ENCODE peak calls at places on chromosomes 5 and 9, in ten cellular contexts. One of them, this sample, is unnamed.

GRCh38 chr5:111667128-111667756 is 89.8 kb downstream of the NREP start:
- DNase-seq in AG10803: no peak
- DNase-seq in T-helper 9 cell: no peak
- DNase-seq in HCT116: no peak
- DNase-seq in HTR-8/SVneo: no peak
- DNase-seq in mucosa of gallbladder: no peak
- DNase-seq in IMR-90: no peak
- DNase-seq in effector memory CD4-positive, alpha-beta T cell: no peak
- DNase-seq in foreskin keratinocyte: no peak
- DNase-seq in OCI-LY7: no peak
- DNase-seq in this sample: no peak

GRCh38 chr5:40406426-40407211 is 273.1 kb upstream of the PTGER4 start:
- DNase-seq in AG10803: no peak
- DNase-seq in IMR-90: no peak
- DNase-seq in effector memory CD4-positive, alpha-beta T cell: no peak
- DNase-seq in mucosa of gallbladder: no peak
- DNase-seq in HCT116: no peak
- DNase-seq in foreskin keratinocyte: no peak
- DNase-seq in T-helper 9 cell: no peak
- DNase-seq in HTR-8/SVneo: no peak
- DNase-seq in OCI-LY7: peak; percentile 2
- DNase-seq in this sample: no peak

GRCh38 chr5:103621548-103621930 is 59.0 kb upstream of the NUDT12 start:
- DNase-seq in foreskin keratinocyte: no peak
- DNase-seq in HCT116: no peak
- DNase-seq in effector memory CD4-positive, alpha-beta T cell: no peak
- DNase-seq in mucosa of gallbladder: no peak
- DNase-seq in T-helper 9 cell: no peak
- DNase-seq in OCI-LY7: no peak
- DNase-seq in HTR-8/SVneo: no peak
- DNase-seq in IMR-90: no peak
- DNase-seq in AG10803: no peak
- DNase-seq in this sample: no peak

GRCh38 chr5:57825026-57825683 is 342.5 kb upstream of the ACTBL2 start:
- DNase-seq in HTR-8/SVneo: peak; percentile 54
- DNase-seq in mucosa of gallbladder: no peak
- DNase-seq in effector memory CD4-positive, alpha-beta T cell: no peak
- DNase-seq in AG10803: peak; percentile 93
- DNase-seq in foreskin keratinocyte: peak; percentile 99
- DNase-seq in IMR-90: peak; percentile 88
- DNase-seq in HCT116: no peak
- DNase-seq in OCI-LY7: no peak
- DNase-seq in T-helper 9 cell: no peak
- DNase-seq in this sample: no peak

GRCh38 chr5:145484195-145484594 is 350.9 kb downstream of the PRELID2 start:
- DNase-seq in effector memory CD4-positive, alpha-beta T cell: no peak
- DNase-seq in HTR-8/SVneo: peak; percentile 15
- DNase-seq in mucosa of gallbladder: no peak
- DNase-seq in HCT116: peak; percentile 78
- DNase-seq in T-helper 9 cell: no peak
- DNase-seq in IMR-90: peak; percentile 92
- DNase-seq in OCI-LY7: no peak
- DNase-seq in foreskin keratinocyte: peak; percentile 74
- DNase-seq in AG10803: peak; percentile 65
- DNase-seq in this sample: no peak

GRCh38 chr9:129221233-129221632 is 43.2 kb upstream of the IER5L start:
- DNase-seq in effector memory CD4-positive, alpha-beta T cell: no peak
- DNase-seq in OCI-LY7: peak; percentile 72
- DNase-seq in HTR-8/SVneo: no peak
- DNase-seq in HCT116: no peak
- DNase-seq in AG10803: no peak
- DNase-seq in T-helper 9 cell: no peak
- DNase-seq in foreskin keratinocyte: no peak
- DNase-seq in mucosa of gallbladder: no peak
- DNase-seq in IMR-90: no peak
- DNase-seq in this sample: no peak

GRCh38 chr5:32147236-32147635 is 26.9 kb downstream of the GOLPH3 start:
- DNase-seq in OCI-LY7: no peak
- DNase-seq in HCT116: no peak
- DNase-seq in T-helper 9 cell: no peak
- DNase-seq in mucosa of gallbladder: no peak
- DNase-seq in AG10803: peak; percentile 42
- DNase-seq in effector memory CD4-positive, alpha-beta T cell: no peak
- DNase-seq in IMR-90: no peak
- DNase-seq in foreskin keratinocyte: no peak
- DNase-seq in HTR-8/SVneo: no peak
- DNase-seq in this sample: no peak

GRCh38 chr5:53782620-53783019 is 222.2 kb downstream of the NDUFS4 start:
- DNase-seq in HTR-8/SVneo: no peak
- DNase-seq in foreskin keratinocyte: peak; percentile 71
- DNase-seq in HCT116: no peak
- DNase-seq in effector memory CD4-positive, alpha-beta T cell: no peak
- DNase-seq in AG10803: no peak
- DNase-seq in T-helper 9 cell: no peak
- DNase-seq in OCI-LY7: no peak
- DNase-seq in mucosa of gallbladder: no peak
- DNase-seq in IMR-90: peak; percentile 43
- DNase-seq in this sample: no peak

GRCh38 chr9:93346240-93347112 is 105.0 kb upstream of the FAM120A start:
- DNase-seq in effector memory CD4-positive, alpha-beta T cell: no peak
- DNase-seq in IMR-90: no peak
- DNase-seq in OCI-LY7: no peak
- DNase-seq in AG10803: no peak
- DNase-seq in HTR-8/SVneo: no peak
- DNase-seq in mucosa of gallbladder: no peak
- DNase-seq in T-helper 9 cell: no peak
- DNase-seq in foreskin keratinocyte: no peak
- DNase-seq in HCT116: no peak
- DNase-seq in this sample: no peak

GRCh38 chr5:54601393-54601792 is 83.8 kb downstream of the SNX18 start:
- DNase-seq in T-helper 9 cell: no peak
- DNase-seq in mucosa of gallbladder: no peak
- DNase-seq in effector memory CD4-positive, alpha-beta T cell: no peak
- DNase-seq in HCT116: no peak
- DNase-seq in HTR-8/SVneo: no peak
- DNase-seq in foreskin keratinocyte: peak; percentile 16
- DNase-seq in OCI-LY7: no peak
- DNase-seq in IMR-90: no peak
- DNase-seq in AG10803: no peak
- DNase-seq in this sample: no peak

GRCh38 chr5:636951-637350 is 24.8 kb downstream of the CEP72 start:
- DNase-seq in OCI-LY7: no peak
- DNase-seq in mucosa of gallbladder: peak; percentile 8
- DNase-seq in IMR-90: no peak
- DNase-seq in effector memory CD4-positive, alpha-beta T cell: no peak
- DNase-seq in T-helper 9 cell: no peak
- DNase-seq in AG10803: no peak
- DNase-seq in HCT116: no peak
- DNase-seq in foreskin keratinocyte: no peak
- DNase-seq in HTR-8/SVneo: no peak
- DNase-seq in this sample: no peak

GRCh38 chr9:138052635-138053320 is 175.2 kb downstream of the CACNA1B start:
- DNase-seq in effector memory CD4-positive, alpha-beta T cell: no peak
- DNase-seq in T-helper 9 cell: no peak
- DNase-seq in foreskin keratinocyte: no peak
- DNase-seq in AG10803: no peak
- DNase-seq in IMR-90: no peak
- DNase-seq in HTR-8/SVneo: no peak
- DNase-seq in mucosa of gallbladder: no peak
- DNase-seq in OCI-LY7: no peak
- DNase-seq in HCT116: no peak
- DNase-seq in this sample: no peak

GRCh38 chr5:61732796-61733195 is 400.7 kb downstream of the ZSWIM6 start:
- DNase-seq in HTR-8/SVneo: no peak
- DNase-seq in OCI-LY7: no peak
- DNase-seq in T-helper 9 cell: no peak
- DNase-seq in AG10803: no peak
- DNase-seq in foreskin keratinocyte: no peak
- DNase-seq in mucosa of gallbladder: no peak
- DNase-seq in HCT116: no peak
- DNase-seq in effector memory CD4-positive, alpha-beta T cell: no peak
- DNase-seq in IMR-90: no peak
- DNase-seq in this sample: no peak

GRCh38 chr5:36442796-36443195 is 141.1 kb upstream of the RANBP3L start:
- DNase-seq in mucosa of gallbladder: no peak
- DNase-seq in foreskin keratinocyte: peak; percentile 86
- DNase-seq in HCT116: no peak
- DNase-seq in AG10803: peak; percentile 29
- DNase-seq in OCI-LY7: no peak
- DNase-seq in T-helper 9 cell: no peak
- DNase-seq in effector memory CD4-positive, alpha-beta T cell: no peak
- DNase-seq in IMR-90: peak; percentile 37
- DNase-seq in HTR-8/SVneo: no peak
- DNase-seq in this sample: no peak

GRCh38 chr5:474826-475661 is 32.1 kb downstream of the EXOC3 start:
- DNase-seq in effector memory CD4-positive, alpha-beta T cell: no peak
- DNase-seq in mucosa of gallbladder: no peak
- DNase-seq in HTR-8/SVneo: no peak
- DNase-seq in IMR-90: peak; percentile 9
- DNase-seq in AG10803: peak; percentile 9
- DNase-seq in T-helper 9 cell: no peak
- DNase-seq in OCI-LY7: no peak
- DNase-seq in foreskin keratinocyte: peak; percentile 16
- DNase-seq in HCT116: no peak
- DNase-seq in this sample: no peak

GRCh38 chr5:139908749-139909148 is 113.1 kb downstream of the PSD2 start:
- DNase-seq in AG10803: peak; percentile 33
- DNase-seq in HCT116: no peak
- DNase-seq in OCI-LY7: no peak
- DNase-seq in HTR-8/SVneo: no peak
- DNase-seq in IMR-90: no peak
- DNase-seq in mucosa of gallbladder: no peak
- DNase-seq in foreskin keratinocyte: peak; percentile 26
- DNase-seq in effector memory CD4-positive, alpha-beta T cell: no peak
- DNase-seq in T-helper 9 cell: no peak
- DNase-seq in this sample: no peak

GRCh38 chr9:131252120-131252519 is 24.2 kb downstream of the FAM78A start:
- DNase-seq in foreskin keratinocyte: no peak
- DNase-seq in AG10803: no peak
- DNase-seq in effector memory CD4-positive, alpha-beta T cell: no peak
- DNase-seq in HCT116: no peak
- DNase-seq in OCI-LY7: no peak
- DNase-seq in mucosa of gallbladder: no peak
- DNase-seq in T-helper 9 cell: no peak
- DNase-seq in HTR-8/SVneo: no peak
- DNase-seq in IMR-90: no peak
- DNase-seq in this sample: no peak

GRCh38 chr9:126860757-126861466 is 473 bp downstream of the ZBTB34 start:
- DNase-seq in HCT116: no peak
- DNase-seq in IMR-90: no peak
- DNase-seq in HTR-8/SVneo: peak; percentile 22
- DNase-seq in OCI-LY7: peak; percentile 28
- DNase-seq in foreskin keratinocyte: no peak
- DNase-seq in T-helper 9 cell: peak; percentile 14
- DNase-seq in effector memory CD4-positive, alpha-beta T cell: no peak
- DNase-seq in AG10803: no peak
- DNase-seq in mucosa of gallbladder: no peak
- DNase-seq in this sample: no peak

GRCh38 chr5:83354958-83355357 is 116.6 kb upstream of the VCAN start:
- DNase-seq in AG10803: no peak
- DNase-seq in HCT116: no peak
- DNase-seq in mucosa of gallbladder: no peak
- DNase-seq in HTR-8/SVneo: no peak
- DNase-seq in OCI-LY7: no peak
- DNase-seq in effector memory CD4-positive, alpha-beta T cell: no peak
- DNase-seq in IMR-90: no peak
- DNase-seq in T-helper 9 cell: no peak
- DNase-seq in foreskin keratinocyte: no peak
- DNase-seq in this sample: no peak

GRCh38 chr5:141100243-141100805 is at the start of gene PCDHB3:
- DNase-seq in IMR-90: peak; percentile 16
- DNase-seq in HCT116: peak; percentile 16
- DNase-seq in mucosa of gallbladder: no peak
- DNase-seq in effector memory CD4-positive, alpha-beta T cell: no peak
- DNase-seq in OCI-LY7: peak; percentile 1
- DNase-seq in HTR-8/SVneo: peak; percentile 78
- DNase-seq in foreskin keratinocyte: no peak
- DNase-seq in T-helper 9 cell: no peak
- DNase-seq in AG10803: peak; percentile 32
- DNase-seq in this sample: no peak

GRCh38 chr9:72979405-72980100 is 26.7 kb upstream of the ALDH1A1 start:
- DNase-seq in foreskin keratinocyte: no peak
- DNase-seq in IMR-90: no peak
- DNase-seq in HTR-8/SVneo: no peak
- DNase-seq in HCT116: no peak
- DNase-seq in T-helper 9 cell: no peak
- DNase-seq in mucosa of gallbladder: no peak
- DNase-seq in effector memory CD4-positive, alpha-beta T cell: no peak
- DNase-seq in AG10803: no peak
- DNase-seq in OCI-LY7: no peak
- DNase-seq in this sample: no peak

GRCh38 chr5:19959830-19960384 is 28.1 kb downstream of the CDH18 start:
- DNase-seq in IMR-90: no peak
- DNase-seq in HTR-8/SVneo: no peak
- DNase-seq in foreskin keratinocyte: no peak
- DNase-seq in AG10803: no peak
- DNase-seq in T-helper 9 cell: no peak
- DNase-seq in OCI-LY7: no peak
- DNase-seq in mucosa of gallbladder: no peak
- DNase-seq in effector memory CD4-positive, alpha-beta T cell: no peak
- DNase-seq in HCT116: no peak
- DNase-seq in this sample: no peak

GRCh38 chr5:96645096-96645495 is 17.1 kb upstream of the CAST start:
- DNase-seq in foreskin keratinocyte: no peak
- DNase-seq in OCI-LY7: no peak
- DNase-seq in IMR-90: no peak
- DNase-seq in HTR-8/SVneo: no peak
- DNase-seq in T-helper 9 cell: no peak
- DNase-seq in AG10803: no peak
- DNase-seq in HCT116: no peak
- DNase-seq in effector memory CD4-positive, alpha-beta T cell: no peak
- DNase-seq in mucosa of gallbladder: no peak
- DNase-seq in this sample: no peak

GRCh38 chr5:43121565-43122484 is 1.1 kb downstream of the ZNF131 start:
- DNase-seq in HTR-8/SVneo: peak; percentile 54
- DNase-seq in IMR-90: peak; percentile 80
- DNase-seq in AG10803: peak; percentile 56
- DNase-seq in T-helper 9 cell: no peak
- DNase-seq in foreskin keratinocyte: peak; percentile 24
- DNase-seq in HCT116: no peak
- DNase-seq in mucosa of gallbladder: no peak
- DNase-seq in effector memory CD4-positive, alpha-beta T cell: no peak
- DNase-seq in OCI-LY7: peak; percentile 35
- DNase-seq in this sample: no peak

GRCh38 chr5:139962445-139962844 is 80.7 kb downstream of the NRG2 start:
- DNase-seq in mucosa of gallbladder: no peak
- DNase-seq in HTR-8/SVneo: no peak
- DNase-seq in foreskin keratinocyte: no peak
- DNase-seq in AG10803: no peak
- DNase-seq in IMR-90: no peak
- DNase-seq in HCT116: no peak
- DNase-seq in T-helper 9 cell: no peak
- DNase-seq in OCI-LY7: no peak
- DNase-seq in effector memory CD4-positive, alpha-beta T cell: no peak
- DNase-seq in this sample: no peak

GRCh38 chr9:101477736-101478135 is 42.2 kb upstream of the ALDOB start:
- DNase-seq in IMR-90: peak; percentile 51
- DNase-seq in T-helper 9 cell: no peak
- DNase-seq in HCT116: no peak
- DNase-seq in HTR-8/SVneo: no peak
- DNase-seq in AG10803: peak; percentile 39
- DNase-seq in effector memory CD4-positive, alpha-beta T cell: no peak
- DNase-seq in mucosa of gallbladder: no peak
- DNase-seq in OCI-LY7: no peak
- DNase-seq in foreskin keratinocyte: peak; percentile 60
- DNase-seq in this sample: no peak

GRCh38 chr9:98096091-98096490 is 22.9 kb downstream of the TRIM14 start:
- DNase-seq in HTR-8/SVneo: no peak
- DNase-seq in T-helper 9 cell: no peak
- DNase-seq in OCI-LY7: no peak
- DNase-seq in AG10803: no peak
- DNase-seq in mucosa of gallbladder: no peak
- DNase-seq in HCT116: no peak
- DNase-seq in foreskin keratinocyte: no peak
- DNase-seq in IMR-90: no peak
- DNase-seq in effector memory CD4-positive, alpha-beta T cell: no peak
- DNase-seq in this sample: no peak

GRCh38 chr9:101572316-101572715 is 22.5 kb downstream of the PPP3R2 start:
- DNase-seq in effector memory CD4-positive, alpha-beta T cell: no peak
- DNase-seq in HCT116: no peak
- DNase-seq in T-helper 9 cell: no peak
- DNase-seq in HTR-8/SVneo: no peak
- DNase-seq in IMR-90: no peak
- DNase-seq in mucosa of gallbladder: no peak
- DNase-seq in OCI-LY7: no peak
- DNase-seq in AG10803: no peak
- DNase-seq in foreskin keratinocyte: no peak
- DNase-seq in this sample: no peak

This sample was measured in effector CD4-positive, alpha-beta T cell.